ENCODE peak calls at places on chromosomes 4 and X, in four cellular contexts. One of them, this sample, is unnamed.

GRCh38 chr4:98828801-98829200 is 100.1 kb downstream of the EIF4E start:
- DNase-seq in HTR-8/SVneo: no peak
- DNase-seq in Right ventricle myocardium superior: no peak
- DNase-seq in activated naive CD8-positive, alpha-beta T cell treated with anti-CD3 and anti-CD28 coated beads for 36 hours: peak
- DNase-seq in this sample: peak

GRCh38 chr4:74325886-74326285 is 17.6 kb downstream of the EPGN start:
- DNase-seq in HTR-8/SVneo: no peak
- DNase-seq in Right ventricle myocardium superior: no peak
- DNase-seq in activated naive CD8-positive, alpha-beta T cell treated with anti-CD3 and anti-CD28 coated beads for 36 hours: no peak
- DNase-seq in this sample: no peak

GRCh38 chr4:138090145-138090917 is 151.8 kb downstream of the SLC7A11 start:
- DNase-seq in HTR-8/SVneo: peak
- DNase-seq in Right ventricle myocardium superior: peak
- DNase-seq in activated naive CD8-positive, alpha-beta T cell treated with anti-CD3 and anti-CD28 coated beads for 36 hours: no peak
- DNase-seq in this sample: peak

GRCh38 chr4:129377131-129377845 is 281.3 kb downstream of the C4orf33 start:
- DNase-seq in HTR-8/SVneo: no peak
- DNase-seq in Right ventricle myocardium superior: no peak
- DNase-seq in activated naive CD8-positive, alpha-beta T cell treated with anti-CD3 and anti-CD28 coated beads for 36 hours: no peak
- DNase-seq in this sample: no peak

GRCh38 chrX:10175317-10175871 is 18.6 kb downstream of the CLCN4 start:
- DNase-seq in HTR-8/SVneo: no peak
- DNase-seq in Right ventricle myocardium superior: no peak
- DNase-seq in activated naive CD8-positive, alpha-beta T cell treated with anti-CD3 and anti-CD28 coated beads for 36 hours: no peak
- DNase-seq in this sample: no peak

GRCh38 chrX:11532291-11533075 is 133.2 kb downstream of the ARHGAP6 start:
- DNase-seq in HTR-8/SVneo: no peak
- DNase-seq in Right ventricle myocardium superior: no peak
- DNase-seq in activated naive CD8-positive, alpha-beta T cell treated with anti-CD3 and anti-CD28 coated beads for 36 hours: no peak
- DNase-seq in this sample: peak

GRCh38 chr4:72340803-72341431 is 228.1 kb downstream of the ADAMTS3 start:
- DNase-seq in HTR-8/SVneo: no peak
- DNase-seq in Right ventricle myocardium superior: no peak
- DNase-seq in activated naive CD8-positive, alpha-beta T cell treated with anti-CD3 and anti-CD28 coated beads for 36 hours: no peak
- DNase-seq in this sample: no peak

GRCh38 chr4:4831825-4832224 is 27.6 kb upstream of the MSX1 start:
- DNase-seq in HTR-8/SVneo: no peak
- DNase-seq in Right ventricle myocardium superior: no peak
- DNase-seq in activated naive CD8-positive, alpha-beta T cell treated with anti-CD3 and anti-CD28 coated beads for 36 hours: no peak
- DNase-seq in this sample: no peak

GRCh38 chr4:91488946-91489345 is 814.8 kb upstream of the GRID2 start:
- DNase-seq in HTR-8/SVneo: no peak
- DNase-seq in Right ventricle myocardium superior: no peak
- DNase-seq in activated naive CD8-positive, alpha-beta T cell treated with anti-CD3 and anti-CD28 coated beads for 36 hours: no peak
- DNase-seq in this sample: no peak

GRCh38 chr4:184620208-184620867 is 28.9 kb downstream of the CASP3 start:
- DNase-seq in HTR-8/SVneo: no peak
- DNase-seq in Right ventricle myocardium superior: no peak
- DNase-seq in activated naive CD8-positive, alpha-beta T cell treated with anti-CD3 and anti-CD28 coated beads for 36 hours: no peak
- DNase-seq in this sample: no peak